ENCODE peak calls at places on chromosomes 3 and 15, in six cellular contexts. S is HepG2; P is ovary; K is CD8-positive, alpha-beta T cell; X is tibial artery; C is uterus. D is an unnamed sample.
A peak's percentile ranks its signal among the peaks of the same experiment; 100 is the strongest.

GRCh38 chr3:51099794-51100542 is 285.1 kb upstream of the MANF start:
- DNase-seq in X (no peak), C (no peak), P (no peak), K (no peak), S (peak; percentile 56), D (peak; percentile 69)

GRCh38 chr15:31390777-31391486 is 64.3 kb downstream of the KLF13 start:
- DNase-seq in P (no peak), X (no peak), C (no peak), S (no peak), K (no peak), D (no peak)

GRCh38 chr15:70875001-70875782 is 17.0 kb downstream of the THAP10 start:
- DNase-seq in C (no peak), K (no peak), S (no peak), P (no peak), X (no peak), D (peak; percentile 26)

GRCh38 chr3:168828536-168828935 is 732.8 kb upstream of the GOLIM4 start:
- DNase-seq in S (no peak), K (no peak), X (no peak), C (no peak), P (no peak), D (no peak)

GRCh38 chr3:172084871-172085556 is 45.6 kb downstream of the FNDC3B start:
- DNase-seq in C (no peak), P (no peak), K (no peak), S (no peak), X (no peak), D (no peak)

GRCh38 chr3:99648091-99648490 is 9.7 kb downstream of the COL8A1 start:
- DNase-seq in P (no peak), C (no peak), K (no peak), X (no peak), S (no peak), D (peak; percentile 30)

GRCh38 chr3:169241928-169242751 is 421.4 kb downstream of the MECOM start:
- DNase-seq in K (no peak), C (no peak), S (no peak), P (no peak), X (no peak), D (no peak)

GRCh38 chr3:153043729-153044314 is 118.2 kb upstream of the RAP2B start:
- DNase-seq in C (no peak), X (no peak), S (no peak), P (no peak), K (no peak), D (no peak)

GRCh38 chr3:70277304-70277703 is 35.1 kb downstream of the MDFIC2 start:
- DNase-seq in X (no peak), P (no peak), C (no peak), K (no peak), S (no peak), D (no peak)

GRCh38 chr3:99780749-99781148 is 36.9 kb upstream of the CMSS1 start:
- DNase-seq in P (no peak), S (no peak), X (no peak), C (no peak), K (no peak), D (no peak)

GRCh38 chr3:178512627-178513026 is 23.6 kb upstream of the KCNMB2 start:
- DNase-seq in P (no peak), X (no peak), S (no peak), C (no peak), K (no peak), D (no peak)

GRCh38 chr3:172129868-172130751 is 90.7 kb downstream of the FNDC3B start:
- DNase-seq in C (peak; percentile 94), K (peak; percentile 31), P (peak; percentile 90), S (peak; percentile 95), X (peak; percentile 97), D (peak; percentile 88)

GRCh38 chr3:127682576-127682975 is 9.8 kb downstream of the ABTB1 start:
- DNase-seq in P (peak; percentile 4), X (peak; percentile 55), C (peak; percentile 8), K (no peak), S (no peak), D (no peak)

GRCh38 chr15:62591842-62592838 is 427.1 kb upstream of the C2CD4B start:
- DNase-seq in K (no peak), S (peak; percentile 13), C (no peak), P (no peak), X (no peak), D (no peak)

GRCh38 chr3:52440671-52441070 is 4.2 kb downstream of the SEMA3G start:
- DNase-seq in K (no peak), X (peak; percentile 50), S (no peak), C (no peak), P (no peak), D (no peak)

GRCh38 chr3:98778383-98778782 is 15.2 kb downstream of the ST3GAL6 start:
- DNase-seq in X (no peak), K (no peak), C (no peak), P (no peak), S (no peak), D (no peak)

GRCh38 chr3:30542897-30543296 is 63.5 kb upstream of the TGFBR2 start:
- DNase-seq in X (no peak), P (no peak), K (no peak), C (no peak), S (no peak), D (no peak)

GRCh38 chr3:191894406-191894805 is 433.4 kb downstream of the PYDC2 start:
- DNase-seq in P (no peak), C (no peak), K (no peak), X (no peak), S (no peak), D (no peak)

GRCh38 chr15:63465104-63465503 is 39.3 kb upstream of the USP3 start:
- DNase-seq in P (no peak), K (no peak), C (no peak), X (no peak), S (no peak), D (no peak)

GRCh38 chr3:186609247-186609868 is 3.5 kb upstream of the AHSG start:
- DNase-seq in C (no peak), P (no peak), S (no peak), K (no peak), X (no peak), D (peak; percentile 54)

DNA sequence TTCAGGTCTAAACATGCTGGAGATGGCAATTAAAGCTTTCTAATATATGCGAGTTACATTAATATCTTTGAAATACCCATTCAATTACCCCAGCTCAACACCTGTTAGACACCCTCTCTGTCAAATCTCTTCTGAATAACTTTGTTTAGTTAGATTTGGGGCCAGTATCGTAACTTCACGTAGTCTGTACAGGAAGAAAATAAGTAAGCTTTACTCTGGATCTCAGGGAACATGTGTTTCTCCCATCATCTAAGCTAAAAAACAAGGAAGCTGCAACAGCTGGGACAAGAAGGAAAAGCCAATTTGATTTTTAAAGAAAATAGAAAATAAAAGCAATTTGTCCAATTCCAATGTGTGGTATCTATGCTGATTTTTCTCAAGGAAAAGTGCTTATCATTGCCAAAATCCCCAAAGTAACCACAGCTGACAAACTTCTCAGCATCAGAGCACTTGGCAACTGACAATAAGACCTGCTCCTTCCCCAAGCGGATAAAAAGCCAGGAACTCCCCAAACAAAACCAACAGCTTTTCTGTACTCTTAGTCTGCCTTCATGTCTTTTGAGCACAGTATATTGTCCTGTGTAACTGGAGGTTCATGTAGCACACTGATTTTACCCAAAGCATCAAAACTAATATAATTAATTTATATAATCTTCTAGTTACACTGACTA is 279.1 kb downstream of the ZBTB20 start:
- DNase-seq in S (no peak), C (no peak), X (no peak), K (no peak), P (no peak), D (no peak)
- H3K36me3 ChIP-seq in S (no peaks in the 10 kb centered on the region), C (no peaks in the 10 kb centered on the region), X (no peaks in the 10 kb centered on the region), K (no peaks in the 10 kb centered on the region), P (no peaks in the 10 kb centered on the region), D (no peaks in the 10 kb centered on the region)

GRCh38 chr3:14768182-14768790 is 50.5 kb upstream of the FGD5 start:
- DNase-seq in X (no peak), P (no peak), C (no peak), K (no peak), S (no peak), D (no peak)
- H3K27me3 ChIP-seq in X (no peaks in the 10 kb centered on the region), P (no peaks in the 10 kb centered on the region), C (no peaks in the 10 kb centered on the region), K (no peaks in the 10 kb centered on the region), S (peaks cover 55% of the 10 kb centered on the region), D (no peaks in the 10 kb centered on the region)

GRCh38 chr15:25238716-25239470 is 199.9 kb downstream of the UBE3A start:
- DNase-seq in K (peak; percentile 1), S (no peak), C (no peak), X (peak; percentile 40), P (peak; percentile 3), D (no peak)
- H3K9me3 ChIP-seq in K (no peaks in the 10 kb centered on the region), S (peaks cover 100% of the 10 kb centered on the region), C (no peaks in the 10 kb centered on the region), X (no peaks in the 10 kb centered on the region), P (no peaks in the 10 kb centered on the region), D (peaks cover 22% of the 10 kb centered on the region)

GRCh38 chr15:58793862-58794261 is 22.8 kb downstream of the MINDY2 start:
- DNase-seq in K (no peak), X (no peak), S (peak; percentile 73), C (no peak), P (no peak), D (peak; percentile 97)

GRCh38 chr15:58797505-58797904 is 26.4 kb downstream of the MINDY2 start:
- DNase-seq in K (no peak), S (no peak), P (no peak), C (no peak), X (no peak), D (no peak)

DNA sequence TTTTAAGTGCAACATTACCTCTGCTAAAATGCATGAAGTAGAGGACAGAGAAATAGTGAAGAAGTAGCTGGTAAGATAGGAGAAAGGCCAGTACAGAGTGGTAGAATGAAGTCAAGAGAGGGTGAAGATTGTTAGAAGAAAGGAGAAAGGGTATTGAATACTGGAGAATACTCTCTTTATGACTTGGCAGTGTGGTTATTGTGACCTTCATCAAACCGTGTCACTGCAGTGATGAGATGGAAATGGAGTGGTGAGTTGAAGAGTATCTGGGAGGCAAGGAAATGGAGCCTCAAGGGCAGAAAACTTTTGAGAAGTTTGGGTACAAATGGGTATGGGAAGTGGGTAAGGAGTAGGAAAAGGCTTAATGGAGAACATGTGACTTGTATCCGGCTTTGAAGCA is 24.7 kb downstream of the MINDY2 start:
- DNase-seq in K (no peak), C (no peak), P (no peak), X (no peak), S (no peak), D (no peak)
- H3K36me3 ChIP-seq in K (no peaks in the 10 kb centered on the region), C (no peaks in the 10 kb centered on the region), P (no peaks in the 10 kb centered on the region), X (no peaks in the 10 kb centered on the region), S (peaks cover 1% of the 10 kb centered on the region), D (no peaks in the 10 kb centered on the region)

DNA sequence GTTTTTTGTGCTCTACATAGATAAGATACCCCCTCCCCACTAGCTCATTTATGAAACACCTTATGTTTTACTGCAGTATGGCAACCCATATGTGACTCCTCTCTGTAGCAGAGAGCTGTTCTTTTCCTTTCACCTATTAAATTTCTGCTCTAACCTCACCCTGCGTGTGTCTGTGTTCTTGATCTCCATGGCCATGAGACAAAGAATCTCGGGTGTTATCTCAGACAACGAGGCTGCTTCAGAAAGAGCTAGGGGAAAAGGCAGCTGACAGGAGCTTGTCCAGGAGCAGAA is 18.0 kb downstream of the CCR8 start:
- DNase-seq in C (no peak), S (no peak), K (no peak), P (no peak), X (no peak), D (no peak)
- H3K27me3 ChIP-seq in C (no peaks in the 10 kb centered on the region), S (no peaks in the 10 kb centered on the region), K (no peaks in the 10 kb centered on the region), P (no peaks in the 10 kb centered on the region), X (no peaks in the 10 kb centered on the region), D (no peaks in the 10 kb centered on the region)

GRCh38 chr3:197562398-197563251 is 6.9 kb upstream of the BDH1 start:
- DNase-seq in X (no peak), P (no peak), C (no peak), S (no peak), K (no peak), D (no peak)
- H3K9me3 ChIP-seq in X (no peaks in the 10 kb centered on the region), P (no peaks in the 10 kb centered on the region), C (no peaks in the 10 kb centered on the region), S (peaks cover 32% of the 10 kb centered on the region), K (no peaks in the 10 kb centered on the region), D (peaks cover 21% of the 10 kb centered on the region)

GRCh38 chr15:85603160-85603559 is 191.6 kb downstream of the KLHL25 start:
- DNase-seq in X (no peak), S (no peak), P (no peak), C (no peak), K (no peak), D (no peak)
- H3K36me3 ChIP-seq in X (no peaks in the 10 kb centered on the region), S (no peaks in the 10 kb centered on the region), P (no peaks in the 10 kb centered on the region), C (no peaks in the 10 kb centered on the region), K (no peaks in the 10 kb centered on the region), D (no peaks in the 10 kb centered on the region)